ENCODE peak calls at places on chromosomes 3 and 15, in ten cellular contexts. One of them, this sample, is unnamed.

GRCh38 chr3:14200841-14201240 is 22.2 kb downstream of the LSM3 start:
- DNase-seq in NCI-H1092 treated with DMSO at 0.1 percent for 48 hours: no peak
- DNase-seq in Ammon's horn: no peak
- DNase-seq in HS-27A: no peak
- DNase-seq in NCI-H524: no peak
- DNase-seq in amniotic stem cell: no peak
- DNase-seq in GM23248: no peak
- DNase-seq in activated T-cell treated with anti-CD3 and anti-CD28 coated beads, Interleukin-2, amount 50 U/mL, for 48 hours: no peak
- DNase-seq in nucleus accumbens: no peak
- DNase-seq in GM10248: no peak
- DNase-seq in this sample: no peak

GRCh38 chr15:48858401-48858800 is 19.5 kb upstream of the EID1 start:
- DNase-seq in GM23248: peak; percentile 70
- DNase-seq in amniotic stem cell: no peak
- DNase-seq in activated T-cell treated with anti-CD3 and anti-CD28 coated beads, Interleukin-2, amount 50 U/mL, for 48 hours: no peak
- DNase-seq in Ammon's horn: no peak
- DNase-seq in HS-27A: no peak
- DNase-seq in NCI-H1092 treated with DMSO at 0.1 percent for 48 hours: no peak
- DNase-seq in NCI-H524: peak; percentile 82
- DNase-seq in GM10248: no peak
- DNase-seq in nucleus accumbens: no peak
- DNase-seq in this sample: peak; percentile 69

GRCh38 chr15:74123131-74123429 is 7.3 kb upstream of the ISLR2 start:
- DNase-seq in amniotic stem cell: no peak
- DNase-seq in GM10248: no peak
- DNase-seq in GM23248: no peak
- DNase-seq in HS-27A: no peak
- DNase-seq in nucleus accumbens: no peak
- DNase-seq in NCI-H524: peak; percentile 36
- DNase-seq in activated T-cell treated with anti-CD3 and anti-CD28 coated beads, Interleukin-2, amount 50 U/mL, for 48 hours: no peak
- DNase-seq in Ammon's horn: no peak
- DNase-seq in NCI-H1092 treated with DMSO at 0.1 percent for 48 hours: no peak
- DNase-seq in this sample: no peak

GRCh38 chr3:147185781-147186180 is 220.6 kb downstream of the ZIC4 start:
- DNase-seq in HS-27A: no peak
- DNase-seq in Ammon's horn: no peak
- DNase-seq in nucleus accumbens: no peak
- DNase-seq in activated T-cell treated with anti-CD3 and anti-CD28 coated beads, Interleukin-2, amount 50 U/mL, for 48 hours: no peak
- DNase-seq in NCI-H524: no peak
- DNase-seq in amniotic stem cell: no peak
- DNase-seq in GM23248: no peak
- DNase-seq in GM10248: no peak
- DNase-seq in NCI-H1092 treated with DMSO at 0.1 percent for 48 hours: no peak
- DNase-seq in this sample: no peak

GRCh38 chr3:11624161-11624560 is 19.6 kb downstream of the VGLL4 start:
- DNase-seq in activated T-cell treated with anti-CD3 and anti-CD28 coated beads, Interleukin-2, amount 50 U/mL, for 48 hours: peak; percentile 79
- DNase-seq in GM10248: peak; percentile 43
- DNase-seq in Ammon's horn: no peak
- DNase-seq in NCI-H1092 treated with DMSO at 0.1 percent for 48 hours: no peak
- DNase-seq in GM23248: peak; percentile 56
- DNase-seq in nucleus accumbens: no peak
- DNase-seq in amniotic stem cell: no peak
- DNase-seq in HS-27A: no peak
- DNase-seq in NCI-H524: no peak
- DNase-seq in this sample: no peak

GRCh38 chr3:159620873-159621272 is 367.8 kb upstream of the IL12A start:
- DNase-seq in NCI-H1092 treated with DMSO at 0.1 percent for 48 hours: no peak
- DNase-seq in amniotic stem cell: peak; percentile 61
- DNase-seq in GM23248: peak; percentile 87
- DNase-seq in Ammon's horn: no peak
- DNase-seq in activated T-cell treated with anti-CD3 and anti-CD28 coated beads, Interleukin-2, amount 50 U/mL, for 48 hours: no peak
- DNase-seq in GM10248: no peak
- DNase-seq in NCI-H524: no peak
- DNase-seq in HS-27A: peak; percentile 69
- DNase-seq in nucleus accumbens: no peak
- DNase-seq in this sample: peak; percentile 69

GRCh38 chr3:107690522-107691138 is 167.9 kb downstream of the BBX start:
- DNase-seq in GM10248: peak; percentile 26
- DNase-seq in NCI-H524: peak; percentile 69
- DNase-seq in activated T-cell treated with anti-CD3 and anti-CD28 coated beads, Interleukin-2, amount 50 U/mL, for 48 hours: no peak
- DNase-seq in nucleus accumbens: no peak
- DNase-seq in Ammon's horn: peak; percentile 59
- DNase-seq in HS-27A: peak; percentile 36
- DNase-seq in NCI-H1092 treated with DMSO at 0.1 percent for 48 hours: peak; percentile 52
- DNase-seq in GM23248: peak; percentile 71
- DNase-seq in amniotic stem cell: peak; percentile 51
- DNase-seq in this sample: peak; percentile 68

GRCh38 chr3:10463191-10464067 is 42.0 kb downstream of the ATP2B2 start:
- DNase-seq in GM10248: no peak
- DNase-seq in NCI-H1092 treated with DMSO at 0.1 percent for 48 hours: no peak
- DNase-seq in nucleus accumbens: no peak
- DNase-seq in Ammon's horn: no peak
- DNase-seq in activated T-cell treated with anti-CD3 and anti-CD28 coated beads, Interleukin-2, amount 50 U/mL, for 48 hours: no peak
- DNase-seq in NCI-H524: peak; percentile 67
- DNase-seq in HS-27A: no peak
- DNase-seq in GM23248: no peak
- DNase-seq in amniotic stem cell: no peak
- DNase-seq in this sample: no peak

GRCh38 chr15:70226337-70226980 is 128.7 kb upstream of the TLE3 start:
- DNase-seq in GM23248: no peak
- DNase-seq in activated T-cell treated with anti-CD3 and anti-CD28 coated beads, Interleukin-2, amount 50 U/mL, for 48 hours: no peak
- DNase-seq in NCI-H1092 treated with DMSO at 0.1 percent for 48 hours: peak; percentile 41
- DNase-seq in nucleus accumbens: no peak
- DNase-seq in GM10248: no peak
- DNase-seq in Ammon's horn: no peak
- DNase-seq in NCI-H524: no peak
- DNase-seq in HS-27A: no peak
- DNase-seq in amniotic stem cell: no peak
- DNase-seq in this sample: no peak

GRCh38 chr3:59451041-59451763 is 401.4 kb upstream of the CFAP20DC start:
- DNase-seq in NCI-H524: no peak
- DNase-seq in nucleus accumbens: no peak
- DNase-seq in amniotic stem cell: no peak
- DNase-seq in NCI-H1092 treated with DMSO at 0.1 percent for 48 hours: no peak
- DNase-seq in HS-27A: no peak
- DNase-seq in Ammon's horn: peak; percentile 7
- DNase-seq in GM23248: no peak
- DNase-seq in GM10248: peak; percentile 70
- DNase-seq in activated T-cell treated with anti-CD3 and anti-CD28 coated beads, Interleukin-2, amount 50 U/mL, for 48 hours: peak; percentile 73
- DNase-seq in this sample: peak; percentile 32

GRCh38 chr3:40298075-40298474 is 11.4 kb upstream of the EIF1B start:
- DNase-seq in activated T-cell treated with anti-CD3 and anti-CD28 coated beads, Interleukin-2, amount 50 U/mL, for 48 hours: no peak
- DNase-seq in HS-27A: no peak
- DNase-seq in nucleus accumbens: no peak
- DNase-seq in GM23248: no peak
- DNase-seq in NCI-H1092 treated with DMSO at 0.1 percent for 48 hours: no peak
- DNase-seq in Ammon's horn: no peak
- DNase-seq in NCI-H524: no peak
- DNase-seq in GM10248: no peak
- DNase-seq in amniotic stem cell: no peak
- DNase-seq in this sample: no peak

GRCh38 chr15:75446146-75446545 is 5.3 kb downstream of the SIN3A start:
- DNase-seq in NCI-H1092 treated with DMSO at 0.1 percent for 48 hours: no peak
- DNase-seq in HS-27A: no peak
- DNase-seq in GM23248: no peak
- DNase-seq in Ammon's horn: no peak
- DNase-seq in NCI-H524: no peak
- DNase-seq in nucleus accumbens: no peak
- DNase-seq in GM10248: no peak
- DNase-seq in activated T-cell treated with anti-CD3 and anti-CD28 coated beads, Interleukin-2, amount 50 U/mL, for 48 hours: no peak
- DNase-seq in amniotic stem cell: no peak
- DNase-seq in this sample: no peak

GRCh38 chr15:101063212-101063611 is 144.1 kb downstream of the LRRK1 start:
- DNase-seq in HS-27A: no peak
- DNase-seq in GM10248: no peak
- DNase-seq in Ammon's horn: no peak
- DNase-seq in NCI-H1092 treated with DMSO at 0.1 percent for 48 hours: no peak
- DNase-seq in activated T-cell treated with anti-CD3 and anti-CD28 coated beads, Interleukin-2, amount 50 U/mL, for 48 hours: no peak
- DNase-seq in NCI-H524: no peak
- DNase-seq in amniotic stem cell: no peak
- DNase-seq in nucleus accumbens: no peak
- DNase-seq in GM23248: no peak
- DNase-seq in this sample: no peak

GRCh38 chr15:90191344-90191687 is 9.8 kb upstream of the SEMA4B start:
- DNase-seq in amniotic stem cell: no peak
- DNase-seq in NCI-H1092 treated with DMSO at 0.1 percent for 48 hours: no peak
- DNase-seq in activated T-cell treated with anti-CD3 and anti-CD28 coated beads, Interleukin-2, amount 50 U/mL, for 48 hours: no peak
- DNase-seq in nucleus accumbens: no peak
- DNase-seq in GM10248: no peak
- DNase-seq in NCI-H524: no peak
- DNase-seq in HS-27A: no peak
- DNase-seq in GM23248: no peak
- DNase-seq in Ammon's horn: no peak
- DNase-seq in this sample: no peak

GRCh38 chr3:128447561-128448013 is 19.1 kb downstream of the DNAJB8 start:
- DNase-seq in GM10248: peak; percentile 43
- DNase-seq in NCI-H524: no peak
- DNase-seq in Ammon's horn: no peak
- DNase-seq in nucleus accumbens: no peak
- DNase-seq in GM23248: no peak
- DNase-seq in amniotic stem cell: no peak
- DNase-seq in NCI-H1092 treated with DMSO at 0.1 percent for 48 hours: no peak
- DNase-seq in HS-27A: no peak
- DNase-seq in activated T-cell treated with anti-CD3 and anti-CD28 coated beads, Interleukin-2, amount 50 U/mL, for 48 hours: peak; percentile 83
- DNase-seq in this sample: no peak

GRCh38 chr3:148865039-148865438 is at the start of gene CPA3:
- DNase-seq in Ammon's horn: no peak
- DNase-seq in NCI-H524: no peak
- DNase-seq in GM23248: no peak
- DNase-seq in nucleus accumbens: no peak
- DNase-seq in NCI-H1092 treated with DMSO at 0.1 percent for 48 hours: no peak
- DNase-seq in amniotic stem cell: no peak
- DNase-seq in HS-27A: no peak
- DNase-seq in activated T-cell treated with anti-CD3 and anti-CD28 coated beads, Interleukin-2, amount 50 U/mL, for 48 hours: no peak
- DNase-seq in GM10248: no peak
- DNase-seq in this sample: no peak

GRCh38 chr3:114259566-114259965 is 22.2 kb upstream of the ZNF80 start:
- DNase-seq in NCI-H524: no peak
- DNase-seq in GM23248: no peak
- DNase-seq in HS-27A: no peak
- DNase-seq in NCI-H1092 treated with DMSO at 0.1 percent for 48 hours: no peak
- DNase-seq in amniotic stem cell: no peak
- DNase-seq in GM10248: no peak
- DNase-seq in activated T-cell treated with anti-CD3 and anti-CD28 coated beads, Interleukin-2, amount 50 U/mL, for 48 hours: no peak
- DNase-seq in Ammon's horn: no peak
- DNase-seq in nucleus accumbens: no peak
- DNase-seq in this sample: no peak

This sample was measured in mesenchymal stem cell.